ENCODE peak calls at places on chromosomes 16 and 17, in six cellular contexts. R, J, P, C, Q and V are unnamed samples.

GRCh38 chr17:81822312-81822637 is 10.8 kb downstream of the MCRIP1 start:
- DNase-seq in Q (no peak), P (no peak), R (no peak), C (no peak), J (no peak), V (no peak)

GRCh38 chr17:67942810-67943209 is 53.5 kb downstream of the C17orf58 start:
- DNase-seq in Q (no peak), J (no peak), C (no peak), R (no peak), P (no peak), V (no peak)

GRCh38 chr17:34644941-34645550 is 65.7 kb downstream of the TMEM132E start:
- DNase-seq in P (no peak), Q (no peak), J (no peak), C (no peak), R (no peak), V (no peak)

GRCh38 chr16:81697321-81697885 is 81.7 kb upstream of the PLCG2 start:
- DNase-seq in Q (no peak), J (no peak), P (no peak), R (peak), C (peak), V (no peak)

GRCh38 chr16:17590711-17591654 is 120.2 kb upstream of the XYLT1 start:
- DNase-seq in Q (no peak), J (no peak), C (no peak), R (no peak), P (no peak), V (no peak)

GRCh38 chr17:13888043-13888442 is 181.3 kb upstream of the COX10 start:
- DNase-seq in R (no peak), J (no peak), P (no peak), C (no peak), Q (no peak), V (peak)

GRCh38 chr16:77613115-77613514 is 109.2 kb upstream of the NUDT7 start:
- DNase-seq in Q (no peak), J (no peak), R (no peak), P (no peak), C (no peak), V (no peak)

GRCh38 chr17:52505601-52506000 is 347.1 kb upstream of the CA10 start:
- DNase-seq in J (no peak), Q (no peak), P (no peak), R (no peak), C (no peak), V (no peak)

GRCh38 chr16:50607970-50608557 is 59.9 kb downstream of the NKD1 start:
- DNase-seq in J (no peak), R (no peak), C (no peak), P (no peak), Q (no peak), V (no peak)

GRCh38 chr17:69466905-69467630 is 52.6 kb downstream of the MAP2K6 start:
- DNase-seq in Q (no peak), P (no peak), J (no peak), R (peak), C (no peak), V (peak)
- H3K4me3 ChIP-seq in Q (no peak), P (no peak), J (no peak), R (no peak), C (no peak), V (no peak)

DNA sequence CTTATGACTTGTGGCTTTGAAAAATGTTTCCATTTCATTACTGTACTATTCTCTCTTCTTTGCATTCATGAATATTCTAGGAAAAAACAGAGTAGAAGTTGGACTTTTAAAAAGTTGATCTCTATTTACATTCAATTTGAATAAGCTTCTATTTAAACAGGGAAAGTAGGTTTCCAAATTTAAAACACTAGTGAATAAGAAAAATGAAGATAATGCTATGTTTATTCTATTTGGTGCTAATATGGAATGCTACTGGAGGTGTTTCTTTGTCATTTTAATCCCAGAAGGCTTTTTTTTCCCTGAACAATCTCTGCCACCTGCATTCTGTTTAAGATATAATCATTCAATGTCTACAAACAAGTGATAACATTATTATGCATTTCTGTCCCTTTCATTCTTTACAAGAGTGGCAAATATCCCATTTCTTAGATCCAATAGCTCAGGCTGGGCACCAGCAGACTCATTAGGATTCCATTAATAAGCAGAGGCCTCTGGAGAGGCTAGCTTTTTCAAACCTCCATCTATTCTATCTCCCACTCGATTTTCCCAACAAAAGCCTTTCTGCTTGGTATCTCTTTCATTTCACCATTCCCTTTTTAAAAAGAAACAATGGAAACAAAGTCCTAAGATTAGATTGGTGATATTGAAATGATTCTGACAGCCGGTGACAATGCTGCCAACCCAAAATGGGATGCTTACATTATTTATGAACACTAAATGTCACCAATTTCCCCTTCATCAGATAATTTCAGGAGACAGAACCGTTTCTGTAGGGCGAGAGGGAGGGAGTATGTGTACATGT is 1001.7 kb upstream of the CDH8 start:
- DNase-seq in C (no peak), J (no peak), R (no peak), P (no peak), Q (no peak), V (no peak)
- TF ChIP-seq CTCF in C (no peak), J (no peak), R (no peak), P (no peak), Q (no peak), V (no peak)

DNA sequence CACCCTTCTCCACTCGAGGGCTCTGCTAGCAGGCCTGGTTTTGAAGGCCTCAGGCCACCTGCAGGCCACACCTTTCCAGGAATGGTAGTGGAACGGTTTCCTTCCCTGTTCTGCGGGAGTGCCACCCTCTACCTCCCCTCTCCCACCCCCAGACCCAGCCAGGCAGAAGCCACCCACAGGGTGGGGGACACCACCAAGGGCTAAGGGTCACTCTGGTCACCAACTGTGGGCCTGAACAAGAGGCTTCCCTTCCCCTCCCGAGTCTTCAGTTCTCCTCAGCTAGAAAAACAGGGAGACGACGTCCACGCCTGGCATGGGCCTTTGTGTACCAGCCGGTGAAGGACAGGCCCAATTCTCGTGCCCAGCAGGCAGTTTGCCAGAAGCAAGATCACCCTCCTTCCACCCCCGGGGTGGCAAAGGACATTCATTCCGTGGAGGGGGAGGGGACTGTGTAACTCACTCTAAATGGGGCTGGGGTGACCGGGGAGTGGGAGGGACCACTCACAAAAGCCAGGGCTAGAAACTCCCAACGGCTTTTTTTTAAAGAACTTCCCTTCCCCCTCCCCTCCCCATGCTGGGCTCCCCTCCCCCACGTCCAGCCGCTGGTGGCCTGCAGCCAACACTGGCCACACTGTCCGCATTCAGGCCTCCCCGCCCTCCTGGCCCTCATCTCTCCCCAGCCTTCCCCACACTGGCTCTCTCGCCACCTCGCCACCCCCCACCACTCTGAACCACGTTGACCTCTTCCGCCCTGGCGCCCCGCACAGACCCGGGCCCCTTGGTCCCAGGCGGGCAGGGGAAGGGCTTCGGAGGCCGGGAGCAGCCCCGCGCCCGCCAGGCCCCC is 7.7 kb downstream of the CBX4 start:
- DNase-seq in Q (no peak), J (peak), R (no peak), P (no peak), C (peak), V (no peak)
- H3K4me3 ChIP-seq in Q (peak), J (peak), R (no peak), P (peak), C (peak), V (no peak)

DNA sequence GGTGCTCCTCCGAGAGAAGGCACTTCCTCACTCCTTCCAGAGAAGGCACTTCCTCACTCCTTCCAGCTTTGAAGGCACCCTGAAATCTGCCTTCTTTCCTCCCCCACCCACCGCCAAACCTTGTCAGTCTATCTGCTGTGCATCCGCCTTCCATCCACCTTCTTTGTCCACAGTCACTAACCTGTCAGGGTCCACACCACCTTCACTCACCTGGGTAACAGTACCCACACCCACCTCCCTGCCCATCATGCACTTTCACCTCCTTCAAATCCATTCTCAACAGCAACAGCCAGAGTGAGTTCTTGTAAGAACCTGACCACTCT is 5.2 kb downstream of the CCDC102A start:
- DNase-seq in Q (no peak), J (no peak), R (no peak), P (no peak), C (peak), V (no peak)
- TF ChIP-seq CTCF in Q (no peak), J (no peak), R (no peak), P (no peak), C (no peak), V (no peak)

GRCh38 chr16:2531696-2532493 is 687 bp upstream of the CEMP1 start:
- DNase-seq in R (peak), J (peak), C (peak), Q (peak), P (peak), V (peak)

GRCh38 chr16:2529061-2529931 is 1.9 kb downstream of the CEMP1 start:
- DNase-seq in Q (no peak), J (no peak), R (no peak), C (no peak), P (no peak), V (no peak)

GRCh38 chr16:2531371-2531695 is at the start of gene CEMP1:
- DNase-seq in R (no peak), Q (no peak), J (no peak), P (no peak), C (no peak), V (no peak)

GRCh38 chr16:2529961-2530628 is 1.1 kb downstream of the CEMP1 start:
- DNase-seq in C (no peak), P (no peak), Q (no peak), R (no peak), J (no peak), V (no peak)

GRCh38 chr16:2530629-2531318 is 434 bp downstream of the CEMP1 start:
- DNase-seq in Q (no peak), P (no peak), R (no peak), C (no peak), J (no peak), V (no peak)
- H3K4me3 ChIP-seq in Q (peak), P (peak), R (no peak), C (peak), J (no peak), V (no peak)